ENCODE peak calls at places on chromosomes 12 and 14, in seven cellular contexts. P is NCI-H1105 treated with DMSO at 0.1 percent for 48 hours; E is stimulated activated naive B cell treated with anti-CD40 and anti-IgM and Interleukin-4, amounts not matched to agents 10 μg/mL and 1 μg/mL and 100 μg/mL, for 72 hours; B is A549; R is stimulated activated CD8-positive, alpha-beta memory T cell treated with anti-CD3 and anti-CD28 coated beads, Interleukin-12 subunit alpha, Interleukin-12 subunit beta, amount 100 ng/mL, for 1 hour; X is brain pericyte; Z is left ventricle myocardium superior. H is an unnamed sample.

GRCh38 chr14:35389315-35389667 is 15.3 kb downstream of the NFKBIA start:
- DNase-seq in P (no peak), X (no peak), E (no peak), Z (no peak), R (no peak), B (no peak), H (no peak)

GRCh38 chr14:101354726-101355125 is 206.6 kb upstream of the DIO3 start:
- DNase-seq in P (no peak), X (no peak), E (no peak), B (no peak), R (no peak), Z (no peak), H (no peak)

GRCh38 chr12:54701940-54702592 is 53.9 kb upstream of the DCD start:
- DNase-seq in E (no peak), Z (no peak), B (peak), P (peak), X (no peak), R (peak), H (peak)

GRCh38 chr12:81502912-81503695 is 256.0 kb downstream of the PPFIA2 start:
- DNase-seq in E (no peak), X (peak), B (peak), P (no peak), Z (no peak), R (no peak), H (peak)

GRCh38 chr12:21823581-21823980 is 49.1 kb upstream of the KCNJ8 start:
- DNase-seq in R (no peak), P (no peak), E (no peak), X (no peak), Z (peak), B (no peak), H (peak)

GRCh38 chr12:38392584-38393144 is 76.1 kb downstream of the ALG10B start:
- DNase-seq in E (no peak), R (no peak), Z (no peak), B (peak), X (no peak), P (no peak), H (no peak)

GRCh38 chr12:67410246-67410645 is 141.1 kb downstream of the CAND1 start:
- DNase-seq in B (no peak), P (no peak), R (no peak), Z (no peak), E (no peak), X (no peak), H (no peak)

GRCh38 chr14:105859717-105860614 is 333.6 kb downstream of the TMEM121 start:
- DNase-seq in R (no peak), B (no peak), Z (peak), X (no peak), P (no peak), E (no peak), H (no peak)

GRCh38 chr14:70855486-70855885 is 46.2 kb upstream of the MAP3K9 start:
- DNase-seq in B (no peak), X (no peak), Z (no peak), E (no peak), P (no peak), R (no peak), H (no peak)

GRCh38 chr12:49309361-49309760 is 13.7 kb upstream of the TROAP start:
- DNase-seq in X (no peak), R (no peak), E (no peak), B (peak), Z (no peak), P (no peak), H (no peak)

GRCh38 chr12:117587646-117588287 is 226.3 kb upstream of the NOS1 start:
- DNase-seq in B (peak), Z (peak), P (peak), X (no peak), R (peak), E (peak), H (peak)

GRCh38 chr14:95652690-95653089 is 33.5 kb upstream of the TCL1B start:
- DNase-seq in Z (no peak), B (no peak), P (no peak), R (no peak), X (no peak), E (no peak), H (no peak)

GRCh38 chr12:101616027-101616494 is 21.3 kb downstream of the MYBPC1 start:
- DNase-seq in X (no peak), R (no peak), Z (no peak), E (no peak), B (no peak), P (no peak), H (no peak)

GRCh38 chr14:74290415-74290814 is 12.3 kb downstream of the ABCD4 start:
- DNase-seq in Z (no peak), R (no peak), X (no peak), E (no peak), B (peak), P (peak), H (peak)

GRCh38 chr14:49892636-49893308 is at the start of gene ARF6:
- DNase-seq in B (peak), R (peak), Z (peak), E (peak), P (peak), X (peak), H (peak)

GRCh38 chr14:53766106-53766505 is 190.5 kb downstream of the BMP4 start:
- DNase-seq in P (no peak), B (no peak), X (no peak), R (no peak), Z (no peak), E (no peak), H (no peak)

GRCh38 chr12:104526320-104526719 is 69.6 kb downstream of the CHST11 start:
- DNase-seq in X (no peak), P (no peak), Z (no peak), E (no peak), B (no peak), R (no peak), H (no peak)

GRCh38 chr12:125861299-125862281 is 796.4 kb downstream of the AACS start:
- DNase-seq in R (no peak), Z (peak), B (no peak), P (no peak), E (peak), X (no peak), H (no peak)

GRCh38 chr14:102938191-102938590 is 15.7 kb downstream of the AMN start:
- DNase-seq in Z (no peak), E (no peak), X (no peak), B (no peak), P (no peak), R (no peak), H (no peak)

GRCh38 chr12:27966870-27967269 is 5.7 kb downstream of the PTHLH start:
- DNase-seq in Z (no peak), E (no peak), P (no peak), R (no peak), B (peak), X (peak), H (peak)

GRCh38 chr12:49048953-49049352 is 11.6 kb downstream of the KMT2D start:
- DNase-seq in P (no peak), Z (no peak), X (no peak), E (no peak), R (no peak), B (no peak), H (no peak)

GRCh38 chr14:70098257-70098809 is 90.4 kb downstream of the SLC8A3 start:
- DNase-seq in X (no peak), R (no peak), E (no peak), P (peak), Z (no peak), B (no peak), H (no peak)

GRCh38 chr12:12004524-12004923 is 66.2 kb upstream of the BCL2L14 start:
- DNase-seq in P (peak), Z (no peak), R (no peak), X (no peak), E (no peak), B (no peak), H (no peak)

GRCh38 chr14:58815781-58816297 is 178.1 kb downstream of the DACT1 start:
- DNase-seq in Z (no peak), X (no peak), B (no peak), R (no peak), P (no peak), E (no peak), H (no peak)

GRCh38 chr12:57370696-57371095 is 60.1 kb downstream of the R3HDM2 start:
- DNase-seq in Z (no peak), E (no peak), B (no peak), R (no peak), P (no peak), X (no peak), H (no peak)

GRCh38 chr12:32201096-32201495 is 94.4 kb downstream of the BICD1 start:
- DNase-seq in P (no peak), X (no peak), B (no peak), E (no peak), Z (no peak), R (no peak), H (no peak)

GRCh38 chr14:103546651-103547454 is 15.6 kb downstream of the BAG5 start:
- DNase-seq in E (peak), X (no peak), Z (peak), P (peak), R (peak), B (peak), H (peak)

GRCh38 chr12:15621140-15621539 is 168.0 kb downstream of the EPS8 start:
- DNase-seq in X (no peak), R (no peak), E (no peak), Z (no peak), P (peak), B (no peak), H (no peak)

GRCh38 chr14:101359221-101360044 is 201.9 kb upstream of the DIO3 start:
- DNase-seq in R (no peak), E (no peak), X (no peak), B (no peak), P (no peak), Z (peak), H (no peak)

GRCh38 chr12:48542300-48542928 is 17.0 kb downstream of the OR8S1 start:
- DNase-seq in R (peak), Z (no peak), E (peak), X (no peak), B (peak), P (peak), H (peak)

GRCh38 chr12:95733156-95733825 is 57.3 kb downstream of the NTN4 start:
- DNase-seq in R (no peak), P (no peak), B (peak), Z (no peak), X (no peak), E (no peak), H (no peak)

GRCh38 chr12:132560421-132560830 is 50.0 kb downstream of the LRCOL1 start:
- DNase-seq in R (no peak), Z (no peak), B (peak), E (no peak), X (no peak), P (no peak), H (peak)

GRCh38 chr14:53894456-53894855 is 62.2 kb downstream of the BMP4 start:
- DNase-seq in B (no peak), P (no peak), Z (no peak), X (no peak), R (no peak), E (no peak), H (peak)

GRCh38 chr12:72679147-72679757 is 407.1 kb downstream of the TRHDE start:
- DNase-seq in E (no peak), B (no peak), R (no peak), P (no peak), X (no peak), Z (no peak), H (no peak)

GRCh38 chr12:47360771-47361388 is 281.1 kb upstream of the AMIGO2 start:
- DNase-seq in X (no peak), E (no peak), B (no peak), R (no peak), P (peak), Z (no peak), H (no peak)

GRCh38 chr12:52582971-52583456 is 9.4 kb upstream of the KRT74 start:
- DNase-seq in P (peak), B (peak), X (no peak), R (peak), Z (peak), E (peak), H (peak)

GRCh38 chr14:84064756-84065155 is 1465.2 kb upstream of the FLRT2 start:
- DNase-seq in E (no peak), P (no peak), B (no peak), R (no peak), Z (no peak), X (no peak), H (no peak)

GRCh38 chr14:49966304-49966809 is 73.5 kb downstream of the ARF6 start:
- DNase-seq in Z (no peak), B (peak), R (no peak), E (no peak), X (no peak), P (no peak), H (peak)

H was measured in ACHN.